ENCODE peak calls at places on chromosomes 11 and 22, in five cellular contexts. V is neuronal stem cell, K is mesenchymal stem cell, W is IMR-90, H is H1. A is an unnamed sample.

GRCh38 chr11:86183694-86184093 is 60.9 kb upstream of the EED start:
- DNase-seq in K (peak), H (no peak), V (no peak), W (peak), A (no peak)

GRCh38 chr11:114044042-114044871 is 15.3 kb upstream of the ZBTB16 start:
- DNase-seq in V (no peak), W (no peak), K (peak), H (no peak), A (no peak)

GRCh38 chr11:86551286-86551685 is 121.1 kb downstream of the ME3 start:
- DNase-seq in K (peak), V (no peak), W (peak), H (no peak), A (no peak)

GRCh38 chr22:28600546-28601143 is 79.0 kb downstream of the TTC28 start:
- DNase-seq in W (peak), V (peak), H (no peak), K (peak), A (no peak)

GRCh38 chr11:113446938-113447337 is 28.3 kb downstream of the DRD2 start:
- DNase-seq in H (no peak), W (no peak), K (no peak), V (no peak), A (no peak)

GRCh38 chr11:13333456-13333957 is 55.9 kb downstream of the BMAL1 start:
- DNase-seq in K (no peak), W (no peak), V (no peak), H (no peak), A (no peak)

GRCh38 chr22:24146190-24146616 is 35.1 kb upstream of the SUSD2 start:
- DNase-seq in W (peak), K (peak), V (no peak), H (peak), A (peak)

GRCh38 chr11:19229671-19230070 is 11.1 kb downstream of the E2F8 start:
- DNase-seq in K (no peak), W (no peak), V (no peak), H (no peak), A (no peak)

GRCh38 chr22:30265851-30266444 is 703 bp downstream of the OSM start:
- DNase-seq in K (no peak), H (no peak), V (no peak), W (no peak), A (no peak)

GRCh38 chr11:36376315-36376887 is 80.3 kb downstream of the PRR5L start:
- DNase-seq in W (peak), H (no peak), V (peak), K (peak), A (peak)

GRCh38 chr11:58867556-58867955 is 23.1 kb upstream of the GLYATL2 start:
- DNase-seq in W (no peak), V (no peak), K (no peak), H (no peak), A (no peak)

GRCh38 chr11:100681064-100681502 is 6.0 kb upstream of the ARHGAP42 start:
- DNase-seq in V (no peak), H (no peak), W (peak), K (peak), A (peak)

GRCh38 chr22:45450931-45451651 is 37.6 kb downstream of the RIBC2 start:
- DNase-seq in V (no peak), H (no peak), K (peak), W (peak), A (no peak)

DNA sequence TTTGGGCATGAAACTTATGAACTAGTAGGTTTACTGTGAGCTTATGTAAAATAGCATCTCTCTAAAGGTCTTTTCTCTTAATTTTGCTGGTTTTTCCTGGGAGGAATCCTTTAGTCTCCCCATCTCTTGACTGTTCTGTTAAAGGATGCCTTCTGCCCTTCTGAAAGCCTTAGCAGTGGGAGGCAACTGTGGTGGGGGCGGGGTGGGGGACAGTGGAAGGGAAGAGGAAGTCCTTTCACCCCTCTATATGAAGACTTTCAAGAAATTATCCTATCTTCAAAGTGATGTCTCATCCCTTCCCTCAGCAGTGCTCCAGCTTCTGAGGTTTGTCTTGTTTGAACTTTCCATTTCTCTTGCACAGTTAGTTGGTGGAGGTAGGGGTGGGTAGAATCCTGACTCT is 73.1 kb downstream of the ELP4 start:
- DNase-seq in V (no peak), H (no peak), W (no peak), K (no peak), A (no peak)
- H3K9ac ChIP-seq in V (no peak), H (no peak), W (no peak), K (no peak), A (no peak)

DNA sequence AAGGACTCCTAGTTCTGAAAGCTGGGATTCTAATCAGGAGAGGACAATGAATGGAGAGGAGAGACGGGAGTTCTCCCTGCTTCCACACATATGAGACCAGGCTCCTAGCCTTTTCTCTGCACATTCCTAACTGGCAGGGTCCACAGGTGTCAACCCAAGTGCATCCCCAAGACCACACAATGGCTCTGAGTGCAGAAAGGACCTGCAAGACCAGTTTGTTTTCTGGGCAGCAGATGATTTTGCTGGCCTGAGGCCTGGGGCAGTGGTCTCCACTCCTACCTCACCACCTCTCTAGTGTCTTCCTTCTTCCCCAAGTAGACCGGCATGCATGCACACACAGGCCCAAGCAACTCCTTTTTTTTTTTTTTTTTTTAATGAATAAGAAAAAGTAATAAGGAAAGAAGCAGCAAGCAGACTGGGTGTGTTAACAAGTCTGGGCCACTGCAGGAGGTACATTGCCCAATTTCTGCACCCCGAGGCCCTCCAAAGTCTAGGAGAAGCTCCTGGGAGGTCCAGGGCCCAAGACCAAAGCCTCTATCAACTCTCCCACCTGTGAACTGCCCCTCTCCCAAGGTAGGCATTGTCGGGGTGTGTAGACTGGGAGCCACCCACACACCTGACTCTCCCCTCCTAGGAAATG is 1.2 kb upstream of the TSKU start:
- DNase-seq in V (no peak), W (no peak), K (no peak), H (no peak), A (no peak)
- H4K91ac ChIP-seq in V (no peak), W (peak), K (peak), H (peak), A (no peak)

GRCh38 chr22:33028191-33028700 is 29.9 kb downstream of the SYN3 start:
- DNase-seq in W (no peak), H (peak), V (no peak), K (no peak), A (no peak)
- H4K8ac ChIP-seq in W (no peak), H (no peak), V (no peak), K (no peak), A (no peak)

GRCh38 chr22:36236338-36237319 is 2.7 kb downstream of the APOL2 start:
- DNase-seq in H (no peak), V (no peak), K (no peak), W (no peak), A (peak)
- H3K9ac ChIP-seq in H (no peak), V (no peak), K (peak), W (no peak), A (no peak)

A was measured in H9.